ENCODE peak calls at places on chromosomes 6 and 20, in four cellular contexts. F, U, E and B are unnamed samples.

GRCh38 chr20:48621256-48622078 is 206.3 kb downstream of the PREX1 start:
- DNase-seq in E (no peak), F (no peak), U (peak; percentile 62), B (no peak)

GRCh38 chr6:40312213-40313015 is 274.8 kb downstream of the LRFN2 start:
- DNase-seq in U (no peak), F (no peak), E (no peak), B (no peak)

GRCh38 chr6:13470240-13471140 is 16.9 kb downstream of the GFOD1 start:
- DNase-seq in F (no peak), E (no peak), U (no peak), B (no peak)

GRCh38 chr6:34025112-34025807 is 120.6 kb downstream of the GRM4 start:
- DNase-seq in E (no peak), U (no peak), F (no peak), B (no peak)

GRCh38 chr20:33450867-33451266 is 7.3 kb upstream of the SNTA1 start:
- DNase-seq in E (no peak), F (no peak), U (peak; percentile 13), B (no peak)

GRCh38 chr6:148432405-148433195 is 90.0 kb downstream of the SASH1 start:
- DNase-seq in F (no peak), E (no peak), U (no peak), B (no peak)

GRCh38 chr6:90274481-90275030 is 22.1 kb downstream of the BACH2 start:
- DNase-seq in E (no peak), U (no peak), F (no peak), B (peak; percentile 98)

GRCh38 chr6:52317841-52318581 is 33.5 kb upstream of the MCM3 start:
- DNase-seq in U (peak; percentile 12), F (no peak), E (no peak), B (no peak)

GRCh38 chr6:135182993-135183531 is 2.0 kb downstream of the MYB start:
- DNase-seq in F (peak; percentile 79), U (no peak), E (no peak), B (peak; percentile 58)

GRCh38 chr6:79601020-79601609 is 30.0 kb upstream of the SH3BGRL2 start:
- DNase-seq in F (no peak), U (peak; percentile 68), E (no peak), B (no peak)

GRCh38 chr6:158439255-158439654 is 120.6 kb upstream of the TMEM181 start:
- DNase-seq in U (no peak), E (no peak), F (no peak), B (peak; percentile 12)

GRCh38 chr6:124040655-124041054 is 237.0 kb downstream of the NKAIN2 start:
- DNase-seq in E (no peak), U (no peak), F (no peak), B (no peak)

GRCh38 chr20:3074812-3075211 is 3.4 kb downstream of the OXT start:
- DNase-seq in F (no peak), E (no peak), U (no peak), B (no peak)

DNA sequence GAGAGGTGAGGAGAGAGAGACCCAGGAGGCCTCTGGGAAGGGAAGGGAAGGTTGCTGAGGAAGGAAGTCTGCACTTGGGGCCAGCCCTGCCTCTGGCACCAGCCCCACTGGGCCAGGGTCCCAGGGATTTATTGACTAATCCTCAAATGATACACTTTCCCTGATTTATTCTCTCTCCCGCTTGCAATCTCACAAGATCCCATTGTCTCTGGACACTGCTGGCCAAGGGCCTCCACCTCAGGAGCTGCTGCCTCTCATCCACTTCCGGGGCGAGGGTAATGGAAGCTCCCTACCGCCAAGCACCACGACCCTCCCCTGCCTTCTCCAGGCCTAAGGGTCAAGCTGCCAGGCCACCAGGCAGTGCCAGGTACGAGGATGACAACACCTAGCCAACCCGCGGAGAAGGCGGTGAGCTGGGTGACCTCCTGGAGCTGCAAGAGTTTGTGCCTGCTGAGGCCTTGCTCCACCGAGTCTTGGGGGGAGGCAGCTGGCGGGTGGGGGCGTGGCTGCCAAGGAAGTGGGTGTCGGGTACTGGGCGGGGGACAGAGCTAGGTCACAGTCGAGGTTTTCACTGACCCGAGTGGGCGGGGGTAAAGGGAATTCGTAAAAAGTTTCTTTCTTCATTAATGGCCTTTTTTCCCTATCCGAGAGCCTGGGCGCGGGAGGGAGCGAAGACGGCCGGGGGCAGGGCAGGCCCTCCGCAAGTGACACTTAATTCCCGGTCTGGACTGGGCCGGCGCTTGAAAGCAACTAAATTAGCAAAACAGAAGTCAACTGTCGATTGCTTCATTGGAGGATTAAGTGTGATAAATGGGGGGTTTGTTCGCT is 43.4 kb upstream of the FOXP4 start:
- DNase-seq in U (no peak), F (peak; percentile 92), E (peak; percentile 65), B (no peak)
- H3K4me3 ChIP-seq in U (no peak overlapping the region), F (peak overlapping the region; percentile 6), E (peak overlapping the region; percentile 42), B (no peak overlapping the region)

GRCh38 chr6:39254999-39255535 is 25.8 kb upstream of the KCNK5 start:
- DNase-seq in U (no peak), F (no peak), E (no peak), B (no peak)
- H3K4me3 ChIP-seq in U (no peak overlapping the region), F (no peak overlapping the region), E (no peak overlapping the region), B (no peak overlapping the region)

GRCh38 chr6:143675327-143675900 is 2.4 kb upstream of the PHACTR2 start:
- DNase-seq in F (no peak), U (no peak), E (no peak), B (no peak)

GRCh38 chr6:143677577-143677890 is 231 bp upstream of the PHACTR2 start:
- DNase-seq in E (no peak), U (no peak), F (no peak), B (no peak)

GRCh38 chr6:143676437-143677045 is 1.2 kb upstream of the PHACTR2 start:
- DNase-seq in E (no peak), F (no peak), U (no peak), B (no peak)

GRCh38 chr6:143674466-143675114 is 3.2 kb upstream of the PHACTR2 start:
- DNase-seq in E (no peak), U (no peak), F (no peak), B (no peak)

DNA sequence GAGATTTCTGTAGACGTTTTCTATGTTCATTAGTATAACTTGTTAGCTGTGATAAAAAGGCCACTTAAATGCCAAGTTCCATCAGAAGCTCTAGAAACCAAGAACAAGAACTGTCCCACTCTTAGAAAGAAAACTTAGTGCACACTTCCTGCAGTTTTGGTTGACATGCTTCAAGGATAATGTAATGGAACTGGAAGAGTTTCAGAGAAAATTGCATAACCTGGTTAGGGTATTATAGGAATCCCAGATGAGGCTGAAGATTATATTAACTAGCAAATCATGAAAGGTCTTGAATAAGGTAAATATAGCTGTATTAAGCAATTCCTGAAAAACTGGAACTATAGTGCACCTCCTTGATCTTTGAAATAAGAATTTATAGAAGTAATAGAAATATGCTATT is 1.8 kb upstream of the PHACTR2 start:
- DNase-seq in F (no peak), E (no peak), U (peak; percentile 21), B (no peak)
- H3K4me3 ChIP-seq in F (no peak overlapping the region), E (no peak overlapping the region), U (no peak overlapping the region), B (no peak overlapping the region)

DNA sequence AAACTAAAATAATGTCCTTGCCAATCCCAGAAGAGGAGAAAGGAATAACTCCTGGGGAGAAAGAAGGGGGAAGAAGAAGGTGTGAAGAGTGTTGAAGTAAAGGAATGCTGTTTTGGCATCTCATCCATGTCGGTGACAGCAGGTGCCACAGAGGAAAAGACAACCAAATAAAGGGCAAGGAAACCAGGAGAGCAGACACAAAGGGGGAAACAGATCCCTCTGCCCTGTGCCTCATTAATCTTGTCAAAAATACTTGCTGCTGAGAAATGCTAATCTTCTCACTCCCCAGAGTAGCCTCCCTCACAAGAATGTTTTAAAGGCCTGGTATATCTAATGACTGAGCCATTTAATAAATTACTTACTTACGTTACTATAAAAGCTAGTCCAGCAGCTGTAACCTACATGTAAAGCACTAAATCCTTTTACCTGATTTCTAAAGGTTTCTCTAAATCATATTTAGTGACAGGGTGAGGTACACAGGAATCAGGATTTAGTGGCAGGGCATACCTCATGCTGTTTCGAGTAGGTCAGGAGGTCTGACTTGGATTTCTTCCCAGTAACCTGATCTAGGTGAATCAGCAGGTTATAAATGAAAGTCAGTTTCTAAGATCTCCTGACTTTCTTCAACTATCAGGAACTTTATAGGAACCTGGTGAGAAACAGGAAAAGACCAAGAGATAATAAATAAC is 377.1 kb downstream of the CENPW start:
- DNase-seq in F (no peak), E (no peak), U (no peak), B (no peak)
- H3K4me3 ChIP-seq in F (no peak overlapping the region), E (no peak overlapping the region), U (no peak overlapping the region), B (no peak overlapping the region)

DNA sequence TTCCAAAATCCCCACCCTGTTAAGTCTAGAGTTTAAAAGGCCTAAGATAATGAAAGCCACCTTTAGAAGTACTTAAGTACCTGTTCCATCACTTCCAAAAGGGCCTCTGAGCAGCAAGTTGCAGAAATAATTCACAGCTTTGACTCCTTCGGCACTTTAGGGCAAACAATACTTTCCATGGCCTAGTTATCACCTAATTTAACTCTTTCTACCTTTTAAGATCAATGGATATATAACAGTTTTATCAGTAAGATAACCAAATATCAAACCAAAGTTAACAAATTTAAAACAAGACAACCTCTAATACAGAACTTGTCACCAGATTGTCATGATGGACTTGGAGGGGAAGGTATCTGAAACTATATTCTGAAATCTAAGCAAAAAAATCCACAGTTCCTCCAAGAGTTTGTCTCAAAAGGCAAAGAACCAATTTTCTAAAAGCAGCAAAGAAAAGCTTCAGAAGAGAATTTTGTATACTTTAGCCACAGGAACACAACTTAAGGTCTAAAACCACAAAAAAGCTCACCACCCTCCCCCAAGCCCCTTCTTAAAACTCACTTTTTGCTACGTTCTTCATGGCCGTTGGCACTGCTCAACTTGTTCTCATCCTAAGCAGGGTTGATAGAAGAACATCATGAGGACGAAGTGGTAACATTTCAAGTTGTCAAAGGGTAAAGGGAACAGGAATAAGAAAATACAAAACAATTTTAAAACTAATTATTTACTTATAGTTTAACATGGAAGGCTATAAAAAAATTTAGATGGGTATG is 3.5 kb downstream of the RBM39 start:
- DNase-seq in F (no peak), E (no peak), U (no peak), B (peak; percentile 42)
- H3K4me3 ChIP-seq in F (no peak overlapping the region), E (no peak overlapping the region), U (peak overlapping the region; percentile 6), B (no peak overlapping the region)

GRCh38 chr20:53769041-53769440 is 175.4 kb upstream of the ZNF217 start:
- DNase-seq in U (peak; percentile 33), F (no peak), E (no peak), B (no peak)

GRCh38 chr20:53768329-53768728 is 174.7 kb upstream of the ZNF217 start:
- DNase-seq in F (peak; percentile 61), E (no peak), U (no peak), B (no peak)

GRCh38 chr20:53763707-53764415 is 170.2 kb upstream of the ZNF217 start:
- DNase-seq in U (peak; percentile 96), E (no peak), F (peak; percentile 73), B (no peak)

GRCh38 chr20:53764416-53764800 is 170.8 kb upstream of the ZNF217 start:
- DNase-seq in F (no peak), U (no peak), E (no peak), B (no peak)

GRCh38 chr20:53767206-53767924 is 173.7 kb upstream of the ZNF217 start:
- DNase-seq in U (no peak), E (no peak), F (no peak), B (no peak)
- H3K4me3 ChIP-seq in U (no peak overlapping the region), E (no peak overlapping the region), F (no peak overlapping the region), B (no peak overlapping the region)

GRCh38 chr6:35494161-35494563 is 2.7 kb downstream of the TEAD3 start:
- DNase-seq in F (peak; percentile 74), E (peak; percentile 59), U (no peak), B (no peak)
- H3K4me3 ChIP-seq in F (no peak overlapping the region), E (peak overlapping the region; percentile 95), U (no peak overlapping the region), B (no peak overlapping the region)

GRCh38 chr20:5171790-5172164 is 45.0 kb downstream of the CDS2 start:
- DNase-seq in U (no peak), E (no peak), F (no peak), B (no peak)
- H3K4me3 ChIP-seq in U (no peak overlapping the region), E (no peak overlapping the region), F (no peak overlapping the region), B (no peak overlapping the region)